ENCODE peak calls at places on chromosome 11, in nine cellular contexts. K, U, L, D, W, F, P, R and Q are unnamed samples.
A peak's percentile ranks its signal among the peaks of the same experiment; 100 is the strongest.

GRCh38 chr11:77590194-77590591 is 440 bp downstream of the AQP11 start:
- DNase-seq in U (peak; percentile 82), R (peak; percentile 18), K (peak; percentile 75), L (peak; percentile 53), W (peak; percentile 59), D (no peak), P (peak; percentile 29), F (peak; percentile 23), Q (no peak)

GRCh38 chr11:92266821-92267220 is 42.2 kb downstream of the FAT3 start:
- DNase-seq in U (peak; percentile 50), D (no peak), R (no peak), P (no peak), F (no peak), K (no peak), W (no peak), L (no peak), Q (no peak)

GRCh38 chr11:115264278-115264677 is 239.9 kb downstream of the CADM1 start:
- DNase-seq in R (no peak), P (no peak), L (no peak), F (no peak), W (no peak), D (no peak), U (no peak), K (no peak), Q (no peak)

GRCh38 chr11:4480577-4481539 is 1.6 kb upstream of the OR52K1 start:
- DNase-seq in L (peak; percentile 23), R (no peak), K (no peak), D (no peak), W (peak; percentile 38), F (no peak), U (no peak), P (no peak), Q (no peak)

GRCh38 chr11:126345759-126346585 is 9.5 kb upstream of the ST3GAL4 start:
- DNase-seq in P (peak; percentile 91), D (no peak), R (no peak), W (peak; percentile 88), F (peak; percentile 64), K (peak; percentile 88), L (peak; percentile 82), U (no peak), Q (peak; percentile 63)

GRCh38 chr11:130865091-130865771 is 51.0 kb downstream of the SNX19 start:
- DNase-seq in R (no peak), U (peak; percentile 51), F (no peak), L (no peak), P (no peak), D (no peak), W (no peak), K (no peak), Q (no peak)

GRCh38 chr11:14065153-14065552 is 102.6 kb downstream of the SPON1 start:
- DNase-seq in U (no peak), W (peak; percentile 21), D (no peak), R (no peak), L (no peak), F (no peak), P (no peak), K (no peak), Q (no peak)

GRCh38 chr11:90756617-90757016 is 533.8 kb upstream of the CHORDC1 start:
- DNase-seq in K (no peak), L (no peak), U (no peak), D (no peak), P (no peak), F (no peak), W (no peak), R (no peak), Q (no peak)

GRCh38 chr11:48036011-48036410 is 55.7 kb downstream of the PTPRJ start:
- DNase-seq in R (no peak), K (no peak), L (peak; percentile 43), U (no peak), W (peak; percentile 29), D (no peak), P (no peak), F (no peak), Q (no peak)

GRCh38 chr11:34929794-34930763 is 13.7 kb downstream of the PDHX start:
- DNase-seq in D (no peak), R (no peak), F (no peak), K (no peak), W (no peak), U (peak; percentile 93), P (no peak), L (no peak), Q (no peak)

GRCh38 chr11:120515186-120515723 is 3.7 kb downstream of the GRIK4 start:
- DNase-seq in P (no peak), F (no peak), K (no peak), D (no peak), U (no peak), R (no peak), L (no peak), W (no peak), Q (no peak)

GRCh38 chr11:35126000-35126878 is 12.7 kb upstream of the CD44 start:
- DNase-seq in W (no peak), D (no peak), L (no peak), R (no peak), F (no peak), P (no peak), U (no peak), K (no peak), Q (no peak)

GRCh38 chr11:66718320-66718971 is 10.6 kb downstream of the SPTBN2 start:
- DNase-seq in R (no peak), P (no peak), D (no peak), W (no peak), K (peak; percentile 55), U (no peak), L (no peak), F (no peak), Q (no peak)
- TF ChIP-seq CTCF in R (no peak), P (no peak), D (no peak), W (no peak), K (no peak), U (peak; percentile 11), L (no peak), F (no peak), Q (no peak)

GRCh38 chr11:132335311-132335710 is 964.9 kb downstream of the NTM start:
- DNase-seq in W (no peak), D (no peak), K (no peak), P (no peak), R (no peak), U (no peak), L (no peak), F (no peak), Q (no peak)
- TF ChIP-seq CTCF in W (no peak), D (no peak), K (no peak), P (no peak), R (no peak), U (no peak), L (no peak), F (no peak), Q (no peak)

GRCh38 chr11:111917788-111918187 is 925 bp upstream of the C11orf52 start:
- DNase-seq in P (no peak), R (no peak), L (no peak), U (no peak), F (no peak), D (no peak), K (no peak), W (no peak), Q (no peak)

GRCh38 chr11:111920908-111921307 is 2.2 kb downstream of the C11orf52 start:
- DNase-seq in W (no peak), L (no peak), U (no peak), R (no peak), P (no peak), K (no peak), D (no peak), F (no peak), Q (no peak)

GRCh38 chr11:111916768-111917167 is 1.9 kb upstream of the C11orf52 start:
- DNase-seq in R (no peak), U (no peak), F (no peak), W (no peak), D (no peak), P (no peak), L (no peak), K (no peak), Q (no peak)

GRCh38 chr11:111917312-111917711 is 1.4 kb upstream of the C11orf52 start:
- DNase-seq in U (no peak), P (no peak), D (no peak), R (no peak), K (no peak), F (no peak), L (no peak), W (no peak), Q (no peak)

DNA sequence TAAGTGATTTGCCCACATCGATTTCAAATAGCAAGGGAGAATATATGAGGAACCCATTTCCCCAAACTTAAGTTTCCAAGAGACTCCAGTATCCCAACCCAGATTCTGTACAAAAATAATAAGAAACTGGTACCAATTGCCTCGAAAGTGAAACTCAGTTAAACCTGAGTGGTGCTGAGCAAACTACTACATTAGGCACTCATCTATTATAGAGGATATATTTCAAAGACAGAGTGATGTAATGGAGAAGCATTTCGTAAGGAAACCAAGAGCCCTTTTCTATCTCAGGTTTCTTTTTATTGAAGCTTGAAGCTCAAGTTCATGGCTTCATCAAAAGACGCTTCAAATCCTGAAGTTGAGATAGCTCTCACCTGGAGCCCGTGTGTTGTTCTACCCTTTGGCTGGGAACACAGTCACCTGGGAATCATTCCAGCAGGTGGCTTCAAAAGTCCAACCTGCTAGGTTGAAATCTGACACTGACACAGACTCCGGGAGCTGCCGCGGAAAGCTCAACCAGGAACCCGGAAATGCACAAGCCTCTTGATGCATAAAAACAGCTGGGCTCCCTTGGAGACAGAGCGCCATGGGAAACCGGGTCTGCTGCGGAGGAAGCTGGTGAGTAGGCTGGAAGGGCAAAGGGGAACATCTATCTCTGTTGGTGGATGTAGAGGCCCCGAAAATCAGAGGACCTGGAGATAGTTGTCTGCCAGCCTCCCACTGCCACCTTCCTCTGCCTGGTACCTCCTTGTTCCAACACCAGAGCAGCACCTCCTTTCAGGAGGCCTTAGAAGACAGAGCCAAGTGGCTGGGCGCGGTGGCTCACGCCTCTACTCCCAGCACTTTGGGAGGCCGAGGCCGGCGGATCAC is at the start of gene C11orf52:
- DNase-seq in R (no peak), D (no peak), U (peak; percentile 92), P (peak; percentile 34), L (peak; percentile 37), W (no peak), F (no peak), K (no peak), Q (no peak)
- TF ChIP-seq CTCF in R (no peak), D (no peak), U (peak; percentile 48), P (no peak), L (no peak), W (no peak), F (no peak), K (no peak), Q (no peak)

GRCh38 chr11:70472240-70472639 is 73.9 kb downstream of the CTTN start:
- DNase-seq in U (no peak), K (no peak), W (no peak), P (no peak), F (no peak), R (no peak), D (no peak), L (no peak), Q (no peak)

GRCh38 chr11:70468256-70469230 is 70.2 kb downstream of the CTTN start:
- DNase-seq in K (no peak), U (no peak), L (no peak), D (no peak), P (no peak), F (no peak), R (no peak), W (no peak), Q (no peak)

GRCh38 chr11:70470127-70470526 is 71.8 kb downstream of the CTTN start:
- DNase-seq in P (no peak), K (no peak), R (no peak), F (no peak), W (peak; percentile 24), U (no peak), L (peak; percentile 80), D (no peak), Q (no peak)

GRCh38 chr11:70473186-70473872 is 75.0 kb downstream of the CTTN start:
- DNase-seq in R (no peak), K (no peak), P (no peak), D (no peak), W (no peak), L (no peak), F (no peak), U (no peak), Q (no peak)

GRCh38 chr11:70471254-70471653 is 72.9 kb downstream of the CTTN start:
- DNase-seq in U (peak; percentile 86), L (no peak), P (peak; percentile 47), K (no peak), D (peak; percentile 56), R (peak; percentile 24), F (peak; percentile 62), W (peak; percentile 25), Q (no peak)
- TF ChIP-seq CTCF in U (peak; percentile 77), L (no peak), P (peak; percentile 42), K (no peak), D (peak; percentile 30), R (no peak), F (peak; percentile 46), W (peak; percentile 39), Q (peak; percentile 5)